ENCODE peak calls at places on chromosomes 4 and X, in ten cellular contexts. N is heart right ventricle; D is effector memory CD4-positive, alpha-beta T cell; E is CD4-positive, CD25-positive, alpha-beta regulatory T cell; L is right lobe of liver; I is upper lobe of left lung; F is CD8-positive, alpha-beta T cell; J is cardiac muscle cell; Z is GM23248; R is CD4-positive, alpha-beta memory T cell. T is an unnamed sample.

GRCh38 chr4:168612435-168613139 is 115.7 kb downstream of the PALLD start:
- DNase-seq in N (no peak), D (no peak), E (no peak), L (no peak), I (no peak), F (no peak), J (peak; percentile 64), Z (peak; percentile 85), R (no peak), T (no peak)

GRCh38 chrX:111868726-111869638 is 7.0 kb upstream of the TRPC5OS start:
- DNase-seq in N (no peak), D (no peak), E (no peak), L (no peak), I (no peak), F (no peak), J (peak; percentile 0), Z (peak; percentile 31), R (no peak), T (no peak)

GRCh38 chr4:56570041-56570440 is 64.5 kb downstream of the ARL9 start:
- DNase-seq in N (no peak), D (no peak), E (no peak), L (no peak), I (no peak), F (no peak), J (peak; percentile 40), Z (no peak), R (no peak), T (no peak)

GRCh38 chrX:103461156-103461555 is 58.1 kb downstream of the RAB40A start:
- DNase-seq in N (no peak), D (no peak), E (no peak), L (no peak), I (no peak), F (no peak), J (no peak), Z (peak; percentile 44), R (no peak), T (no peak)

GRCh38 chr4:26087108-26087507 is 173.1 kb downstream of the SMIM20 start:
- DNase-seq in N (no peak), D (no peak), E (no peak), L (no peak), I (no peak), F (no peak), J (no peak), Z (no peak), R (no peak), T (no peak)

GRCh38 chr4:39526810-39527295 is 386 bp downstream of the UGDH start:
- DNase-seq in N (no peak), D (peak; percentile 1), E (no peak), L (no peak), I (no peak), F (peak; percentile 2), J (no peak), Z (no peak), R (peak; percentile 9), T (no peak)

GRCh38 chr4:17578482-17578891 is 1.5 kb downstream of the LAP3 start:
- DNase-seq in N (no peak), D (no peak), E (peak; percentile 59), L (no peak), I (no peak), F (no peak), J (no peak), Z (no peak), R (peak; percentile 19), T (no peak)

GRCh38 chr4:155249036-155249566 is 40.7 kb downstream of the NPY2R start:
- DNase-seq in N (no peak), D (no peak), E (no peak), L (no peak), I (no peak), F (no peak), J (no peak), Z (no peak), R (no peak), T (no peak)

GRCh38 chr4:173835863-173836262 is 305.8 kb upstream of the HAND2 start:
- DNase-seq in N (no peak), D (no peak), E (no peak), L (no peak), I (no peak), F (no peak), J (peak; percentile 80), Z (peak; percentile 70), R (no peak), T (no peak)

GRCh38 chr4:182648766-182649165 is 268.4 kb downstream of the DCTD start:
- DNase-seq in N (no peak), D (no peak), E (no peak), L (no peak), I (no peak), F (no peak), J (no peak), Z (no peak), R (no peak), T (no peak)

GRCh38 chr4:2583092-2583491 is 46.6 kb downstream of the FAM193A start:
- DNase-seq in N (no peak), D (no peak), E (no peak), L (no peak), I (no peak), F (no peak), J (no peak), Z (no peak), R (no peak), T (no peak)

GRCh38 chr4:174398728-174399127 is 115.0 kb downstream of the CEP44 start:
- DNase-seq in N (no peak), D (no peak), E (no peak), L (no peak), I (no peak), F (no peak), J (peak; percentile 68), Z (peak; percentile 80), R (no peak), T (no peak)

DNA sequence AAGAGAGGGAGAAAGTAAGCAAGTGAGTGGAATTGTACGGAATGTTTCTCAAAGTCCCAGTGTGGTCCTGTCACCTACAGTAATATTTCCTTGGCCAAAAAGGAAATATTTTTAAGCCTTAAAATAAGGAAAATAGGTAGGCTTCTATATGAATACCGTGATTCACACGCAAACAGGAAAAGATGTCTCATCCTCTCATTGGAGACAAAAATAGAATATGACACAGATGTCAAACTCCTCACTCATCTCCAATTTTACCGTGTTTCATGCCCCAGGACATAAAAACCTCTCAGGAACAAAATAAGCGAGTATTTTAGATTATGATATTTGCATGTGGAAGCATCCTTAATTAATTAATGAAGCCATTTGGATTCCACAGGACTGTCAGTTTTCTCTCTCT is 1269.5 kb downstream of the RAPGEF2 start:
- DNase-seq in N (no peak), D (no peak), E (no peak), L (no peak), I (no peak), F (no peak), J (no peak), Z (no peak), R (no peak), T (no peak)
- H3K9me3 ChIP-seq in N (no peaks in the 10 kb centered on the region), D (no peaks in the 10 kb centered on the region), E (no peaks in the 10 kb centered on the region), L (no peaks in the 10 kb centered on the region), I (no peaks in the 10 kb centered on the region), F (no peaks in the 10 kb centered on the region), J (no peaks in the 10 kb centered on the region), Z (no peaks in the 10 kb centered on the region), R (no peaks in the 10 kb centered on the region), T (no peaks in the 10 kb centered on the region)

DNA sequence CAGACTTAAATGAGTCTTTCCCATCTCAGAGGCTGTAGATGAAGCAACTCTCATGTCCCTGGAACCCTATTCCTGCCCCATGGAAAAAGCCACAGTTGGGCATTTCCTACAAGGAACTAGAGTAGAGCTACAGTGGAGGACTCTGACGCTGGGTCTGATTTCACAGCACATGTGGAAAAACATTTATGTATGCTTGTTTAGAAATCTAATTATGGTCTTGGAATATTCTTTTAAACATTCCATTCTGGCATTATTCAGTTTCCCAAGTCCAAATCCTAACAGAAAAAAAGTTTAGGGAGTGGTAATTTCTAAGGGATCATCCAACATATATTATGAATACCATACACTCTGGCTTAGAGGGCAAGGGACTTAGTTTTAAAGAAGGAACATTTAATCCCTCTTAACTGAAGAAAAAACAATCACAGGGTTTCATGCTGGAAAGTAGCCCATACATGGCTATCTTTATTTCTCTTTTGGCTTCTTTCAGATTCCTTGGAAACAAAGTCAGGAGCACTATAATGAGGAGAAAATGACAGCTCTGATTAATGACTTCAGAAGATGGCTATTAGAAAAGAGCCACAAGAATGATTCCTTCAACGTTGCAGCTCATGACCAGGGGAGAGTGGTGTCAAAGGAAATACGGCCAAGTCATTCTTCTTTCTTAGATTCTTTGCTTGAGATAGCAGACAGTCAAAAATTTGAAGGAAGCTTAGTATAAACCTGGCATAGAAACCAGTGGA is 56.0 kb downstream of the CNGA2 start:
- DNase-seq in N (no peak), D (no peak), E (no peak), L (no peak), I (no peak), F (no peak), J (no peak), Z (peak; percentile 7), R (no peak), T (no peak)
- H3K9me3 ChIP-seq in N (no peaks in the 10 kb centered on the region), D (no peaks in the 10 kb centered on the region), E (no peaks in the 10 kb centered on the region), L (no peaks in the 10 kb centered on the region), I (no peaks in the 10 kb centered on the region), F (no peaks in the 10 kb centered on the region), J (no peaks in the 10 kb centered on the region), Z (no peaks in the 10 kb centered on the region), R (no peaks in the 10 kb centered on the region), T (no peaks in the 10 kb centered on the region)

DNA sequence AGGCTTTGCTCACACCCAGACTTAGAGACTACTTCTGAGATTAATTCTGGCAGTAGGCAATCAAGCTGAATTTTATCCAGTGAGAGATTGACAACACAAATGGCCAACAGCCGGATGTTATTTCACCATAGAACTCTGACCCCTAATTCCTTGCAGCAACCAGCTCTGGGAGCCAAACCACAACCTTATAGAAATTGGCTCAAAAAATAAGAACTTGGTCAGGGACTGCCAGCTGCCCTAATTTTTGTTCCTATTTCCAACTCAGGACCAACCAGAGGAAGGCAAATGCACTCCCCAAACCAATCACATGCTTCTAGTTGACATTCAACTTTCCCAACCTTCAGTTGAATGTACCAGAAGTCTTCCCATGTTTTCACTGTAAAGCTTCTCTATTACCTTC is 269.7 kb downstream of the HS3ST1 start:
- DNase-seq in N (no peak), D (no peak), E (no peak), L (no peak), I (no peak), F (no peak), J (peak; percentile 62), Z (no peak), R (no peak), T (no peak)
- H3K9me3 ChIP-seq in N (no peaks in the 10 kb centered on the region), D (no peaks in the 10 kb centered on the region), E (no peaks in the 10 kb centered on the region), L (no peaks in the 10 kb centered on the region), I (no peaks in the 10 kb centered on the region), F (no peaks in the 10 kb centered on the region), J (no peaks in the 10 kb centered on the region), Z (no peaks in the 10 kb centered on the region), R (no peaks in the 10 kb centered on the region), T (no peaks in the 10 kb centered on the region)

GRCh38 chrX:71941771-71942170 is 31.1 kb downstream of the NHSL2 start:
- DNase-seq in N (peak; percentile 24), D (no peak), E (no peak), L (no peak), I (no peak), F (no peak), J (peak; percentile 80), Z (peak; percentile 85), R (no peak), T (no peak)
- H3K9me3 ChIP-seq in N (no peaks in the 10 kb centered on the region), D (no peaks in the 10 kb centered on the region), E (no peaks in the 10 kb centered on the region), L (no peaks in the 10 kb centered on the region), I (no peaks in the 10 kb centered on the region), F (no peaks in the 10 kb centered on the region), J (no peaks in the 10 kb centered on the region), Z (no peaks in the 10 kb centered on the region), R (no peaks in the 10 kb centered on the region), T (no peaks in the 10 kb centered on the region)

GRCh38 chr4:106222548-106222947 is 93.5 kb downstream of the TBCK start:
- DNase-seq in N (no peak), D (no peak), E (no peak), L (no peak), I (no peak), F (no peak), J (no peak), Z (no peak), R (no peak), T (no peak)
- H3K9me3 ChIP-seq in N (peaks cover 3% of the 10 kb centered on the region), D (no peaks in the 10 kb centered on the region), E (no peaks in the 10 kb centered on the region), L (no peaks in the 10 kb centered on the region), I (peaks cover 3% of the 10 kb centered on the region), F (no peaks in the 10 kb centered on the region), J (no peaks in the 10 kb centered on the region), Z (no peaks in the 10 kb centered on the region), R (no peaks in the 10 kb centered on the region), T (no peaks in the 10 kb centered on the region)